ENCODE peak calls at places on chromosomes 2 and 18, in six cellular contexts. X, G, M, C, F and T are unnamed samples.

GRCh38 chr2:216665240-216665639 is 30.1 kb downstream of the IGFBP5 start:
- DNase-seq in X (peak; percentile 46), G (no peak), M (no peak), C (no peak), F (peak; percentile 86), T (no peak)

GRCh38 chr2:171365232-171365631 is 68.6 kb downstream of the METTL8 start:
- DNase-seq in X (no peak), G (no peak), M (no peak), C (no peak), F (peak; percentile 71), T (no peak)

GRCh38 chr2:29950432-29950943 is 29.1 kb upstream of the ALK start:
- DNase-seq in X (no peak), G (no peak), M (no peak), C (no peak), F (no peak), T (no peak)

GRCh38 chr2:53500181-53500580 is 267.4 kb upstream of the CHAC2 start:
- DNase-seq in X (no peak), G (no peak), M (no peak), C (no peak), F (no peak), T (no peak)

GRCh38 chr18:424071-424868 is 76.2 kb downstream of the COLEC12 start:
- DNase-seq in X (peak; percentile 43), G (no peak), M (no peak), C (no peak), F (no peak), T (no peak)

GRCh38 chr2:223000872-223001825 is 50.8 kb upstream of the KCNE4 start:
- DNase-seq in X (no peak), G (no peak), M (no peak), C (no peak), F (no peak), T (no peak)

GRCh38 chr18:68735498-68736343 is 20.8 kb upstream of the TMX3 start:
- DNase-seq in X (peak; percentile 73), G (no peak), M (peak; percentile 14), C (peak; percentile 13), F (peak; percentile 37), T (peak; percentile 62)

GRCh38 chr2:140586379-140586778 is 1544.4 kb downstream of the LRP1B start:
- DNase-seq in X (peak; percentile 10), G (no peak), M (no peak), C (no peak), F (peak; percentile 27), T (peak; percentile 22)

GRCh38 chr2:39504790-39505335 is 67.8 kb upstream of the MAP4K3 start:
- DNase-seq in X (peak; percentile 57), G (no peak), M (no peak), C (no peak), F (no peak), T (no peak)

GRCh38 chr2:236947294-236947693 is 138.4 kb upstream of the COPS8 start:
- DNase-seq in X (no peak), G (no peak), M (no peak), C (no peak), F (no peak), T (no peak)

GRCh38 chr2:241584446-241584845 is 25.9 kb downstream of the BOK start:
- DNase-seq in X (no peak), G (no peak), M (no peak), C (no peak), F (peak; percentile 16), T (no peak)

GRCh38 chr2:23757686-23758433 is 169.1 kb downstream of the ATAD2B start:
- DNase-seq in X (peak; percentile 57), G (no peak), M (no peak), C (no peak), F (peak; percentile 72), T (no peak)